ENCODE peak calls at places on chromosomes 2 and 18, in nine cellular contexts. One of them, this sample, is unnamed.

GRCh38 chr2:46389417-46389916 is 89.9 kb upstream of the TMEM247 start:
- DNase-seq in anterior cingulate cortex: no peak
- DNase-seq in AG09319: no peak
- DNase-seq in CD8-positive, alpha-beta memory T cell: no peak
- DNase-seq in MM.1S: no peak
- DNase-seq in epithelial cell of proximal tubule: no peak
- DNase-seq in GM06990: no peak
- DNase-seq in G401: no peak
- DNase-seq in M059J: peak
- DNase-seq in this sample: no peak

GRCh38 chr2:51782874-51783765 is 751.2 kb upstream of the NRXN1 start:
- DNase-seq in epithelial cell of proximal tubule: no peak
- DNase-seq in G401: peak
- DNase-seq in MM.1S: peak
- DNase-seq in M059J: no peak
- DNase-seq in AG09319: no peak
- DNase-seq in GM06990: no peak
- DNase-seq in CD8-positive, alpha-beta memory T cell: no peak
- DNase-seq in anterior cingulate cortex: peak
- DNase-seq in this sample: no peak

GRCh38 chr2:146579154-146579930 is 1265.5 kb upstream of the ACVR2A start:
- DNase-seq in CD8-positive, alpha-beta memory T cell: no peak
- DNase-seq in AG09319: no peak
- DNase-seq in MM.1S: no peak
- DNase-seq in GM06990: no peak
- DNase-seq in anterior cingulate cortex: no peak
- DNase-seq in epithelial cell of proximal tubule: no peak
- DNase-seq in M059J: peak
- DNase-seq in G401: no peak
- DNase-seq in this sample: no peak

GRCh38 chr2:18232731-18233438 is 327.6 kb downstream of the RDH14 start:
- DNase-seq in anterior cingulate cortex: no peak
- DNase-seq in AG09319: no peak
- DNase-seq in CD8-positive, alpha-beta memory T cell: no peak
- DNase-seq in GM06990: no peak
- DNase-seq in G401: no peak
- DNase-seq in MM.1S: no peak
- DNase-seq in M059J: peak
- DNase-seq in epithelial cell of proximal tubule: no peak
- DNase-seq in this sample: no peak

GRCh38 chr18:6370410-6370809 is 44.3 kb downstream of the L3MBTL4 start:
- DNase-seq in AG09319: no peak
- DNase-seq in GM06990: no peak
- DNase-seq in MM.1S: no peak
- DNase-seq in M059J: no peak
- DNase-seq in G401: no peak
- DNase-seq in epithelial cell of proximal tubule: no peak
- DNase-seq in anterior cingulate cortex: no peak
- DNase-seq in CD8-positive, alpha-beta memory T cell: no peak
- DNase-seq in this sample: no peak

GRCh38 chr2:108853421-108853820 is 66.8 kb downstream of the CCDC138 start:
- DNase-seq in anterior cingulate cortex: no peak
- DNase-seq in AG09319: no peak
- DNase-seq in MM.1S: no peak
- DNase-seq in M059J: peak
- DNase-seq in epithelial cell of proximal tubule: no peak
- DNase-seq in CD8-positive, alpha-beta memory T cell: no peak
- DNase-seq in G401: no peak
- DNase-seq in GM06990: no peak
- DNase-seq in this sample: no peak

GRCh38 chr2:134193006-134193405 is 60.9 kb upstream of the MGAT5 start:
- DNase-seq in CD8-positive, alpha-beta memory T cell: no peak
- DNase-seq in anterior cingulate cortex: no peak
- DNase-seq in GM06990: no peak
- DNase-seq in AG09319: no peak
- DNase-seq in MM.1S: no peak
- DNase-seq in G401: no peak
- DNase-seq in M059J: peak
- DNase-seq in epithelial cell of proximal tubule: no peak
- DNase-seq in this sample: peak

GRCh38 chr2:20449501-20450200 is 2.8 kb downstream of the RHOB start:
- DNase-seq in GM06990: no peak
- DNase-seq in M059J: peak
- DNase-seq in epithelial cell of proximal tubule: no peak
- DNase-seq in CD8-positive, alpha-beta memory T cell: no peak
- DNase-seq in anterior cingulate cortex: no peak
- DNase-seq in MM.1S: no peak
- DNase-seq in AG09319: no peak
- DNase-seq in G401: peak
- DNase-seq in this sample: no peak

GRCh38 chr2:11746807-11747459 is 501 bp downstream of the LPIN1 start:
- DNase-seq in AG09319: no peak
- DNase-seq in MM.1S: peak
- DNase-seq in anterior cingulate cortex: no peak
- DNase-seq in GM06990: no peak
- DNase-seq in G401: peak
- DNase-seq in CD8-positive, alpha-beta memory T cell: peak
- DNase-seq in epithelial cell of proximal tubule: no peak
- DNase-seq in M059J: peak
- DNase-seq in this sample: no peak

GRCh38 chr18:59385191-59385590 is 26.1 kb upstream of the LMAN1 start:
- DNase-seq in CD8-positive, alpha-beta memory T cell: no peak
- DNase-seq in GM06990: no peak
- DNase-seq in epithelial cell of proximal tubule: no peak
- DNase-seq in G401: no peak
- DNase-seq in AG09319: no peak
- DNase-seq in anterior cingulate cortex: no peak
- DNase-seq in MM.1S: no peak
- DNase-seq in M059J: no peak
- DNase-seq in this sample: no peak

GRCh38 chr2:23681356-23682140 is 245.4 kb downstream of the ATAD2B start:
- DNase-seq in AG09319: no peak
- DNase-seq in MM.1S: no peak
- DNase-seq in anterior cingulate cortex: no peak
- DNase-seq in epithelial cell of proximal tubule: no peak
- DNase-seq in GM06990: no peak
- DNase-seq in M059J: no peak
- DNase-seq in CD8-positive, alpha-beta memory T cell: no peak
- DNase-seq in G401: peak
- DNase-seq in this sample: peak

GRCh38 chr2:78592547-78592946 is 433.0 kb upstream of the REG3G start:
- DNase-seq in M059J: no peak
- DNase-seq in AG09319: no peak
- DNase-seq in anterior cingulate cortex: no peak
- DNase-seq in epithelial cell of proximal tubule: no peak
- DNase-seq in MM.1S: no peak
- DNase-seq in G401: no peak
- DNase-seq in CD8-positive, alpha-beta memory T cell: no peak
- DNase-seq in GM06990: no peak
- DNase-seq in this sample: no peak